ENCODE peak calls at places on chromosomes 7 and 10, in eight cellular contexts. One of them, this sample, is unnamed.

GRCh38 chr7:6636741-6637543 is at the start of gene ZNF316:
- DNase-seq in stimulated activated CD8-positive, alpha-beta memory T cell treated with anti-CD3 and anti-CD28 coated beads, Interleukin-2, amount 100 ng/mL, for 1 hour: peak
- DNase-seq in sciatic nerve: peak
- DNase-seq in MV-4-11: peak
- DNase-seq in DMS153: no peak
- DNase-seq in activated CD4-positive, CD25-positive, alpha-beta regulatory T cell treated with anti-CD3 and anti-CD28 coated beads, Interleukin-2, amount 50 U/mL, for 72 hours: peak
- DNase-seq in T-cell: peak
- DNase-seq in endothelial cell: peak
- DNase-seq in this sample: peak

GRCh38 chr10:112289373-112290053 is 6.3 kb downstream of the TECTB start:
- DNase-seq in stimulated activated CD8-positive, alpha-beta memory T cell treated with anti-CD3 and anti-CD28 coated beads, Interleukin-2, amount 100 ng/mL, for 1 hour: no peak
- DNase-seq in sciatic nerve: no peak
- DNase-seq in MV-4-11: no peak
- DNase-seq in DMS153: no peak
- DNase-seq in activated CD4-positive, CD25-positive, alpha-beta regulatory T cell treated with anti-CD3 and anti-CD28 coated beads, Interleukin-2, amount 50 U/mL, for 72 hours: no peak
- DNase-seq in T-cell: no peak
- DNase-seq in endothelial cell: no peak
- DNase-seq in this sample: no peak

GRCh38 chr7:44213872-44214595 is 13.3 kb downstream of the YKT6 start:
- DNase-seq in stimulated activated CD8-positive, alpha-beta memory T cell treated with anti-CD3 and anti-CD28 coated beads, Interleukin-2, amount 100 ng/mL, for 1 hour: no peak
- DNase-seq in sciatic nerve: peak
- DNase-seq in MV-4-11: peak
- DNase-seq in DMS153: peak
- DNase-seq in activated CD4-positive, CD25-positive, alpha-beta regulatory T cell treated with anti-CD3 and anti-CD28 coated beads, Interleukin-2, amount 50 U/mL, for 72 hours: no peak
- DNase-seq in T-cell: no peak
- DNase-seq in endothelial cell: peak
- DNase-seq in this sample: no peak

GRCh38 chr10:88954458-88955083 is 2.0 kb upstream of the ACTA2 start:
- DNase-seq in stimulated activated CD8-positive, alpha-beta memory T cell treated with anti-CD3 and anti-CD28 coated beads, Interleukin-2, amount 100 ng/mL, for 1 hour: no peak
- DNase-seq in sciatic nerve: no peak
- DNase-seq in MV-4-11: no peak
- DNase-seq in DMS153: no peak
- DNase-seq in activated CD4-positive, CD25-positive, alpha-beta regulatory T cell treated with anti-CD3 and anti-CD28 coated beads, Interleukin-2, amount 50 U/mL, for 72 hours: no peak
- DNase-seq in T-cell: no peak
- DNase-seq in endothelial cell: no peak
- DNase-seq in this sample: no peak

GRCh38 chr7:126483972-126484371 is 768.8 kb downstream of the GRM8 start:
- DNase-seq in stimulated activated CD8-positive, alpha-beta memory T cell treated with anti-CD3 and anti-CD28 coated beads, Interleukin-2, amount 100 ng/mL, for 1 hour: no peak
- DNase-seq in sciatic nerve: no peak
- DNase-seq in MV-4-11: no peak
- DNase-seq in DMS153: peak
- DNase-seq in activated CD4-positive, CD25-positive, alpha-beta regulatory T cell treated with anti-CD3 and anti-CD28 coated beads, Interleukin-2, amount 50 U/mL, for 72 hours: no peak
- DNase-seq in T-cell: no peak
- DNase-seq in endothelial cell: no peak
- DNase-seq in this sample: no peak

GRCh38 chr7:134829381-134829986 is 50.0 kb downstream of the CALD1 start:
- DNase-seq in stimulated activated CD8-positive, alpha-beta memory T cell treated with anti-CD3 and anti-CD28 coated beads, Interleukin-2, amount 100 ng/mL, for 1 hour: no peak
- DNase-seq in sciatic nerve: no peak
- DNase-seq in MV-4-11: no peak
- DNase-seq in DMS153: no peak
- DNase-seq in activated CD4-positive, CD25-positive, alpha-beta regulatory T cell treated with anti-CD3 and anti-CD28 coated beads, Interleukin-2, amount 50 U/mL, for 72 hours: no peak
- DNase-seq in T-cell: no peak
- DNase-seq in endothelial cell: no peak
- DNase-seq in this sample: no peak

GRCh38 chr7:108091461-108091831 is 38.7 kb downstream of the LAMB4 start:
- DNase-seq in stimulated activated CD8-positive, alpha-beta memory T cell treated with anti-CD3 and anti-CD28 coated beads, Interleukin-2, amount 100 ng/mL, for 1 hour: no peak
- DNase-seq in sciatic nerve: no peak
- DNase-seq in MV-4-11: no peak
- DNase-seq in DMS153: no peak
- DNase-seq in activated CD4-positive, CD25-positive, alpha-beta regulatory T cell treated with anti-CD3 and anti-CD28 coated beads, Interleukin-2, amount 50 U/mL, for 72 hours: no peak
- DNase-seq in T-cell: no peak
- DNase-seq in endothelial cell: no peak
- DNase-seq in this sample: no peak

GRCh38 chr10:27240891-27241639 is 468 bp upstream of the ACBD5 start:
- DNase-seq in stimulated activated CD8-positive, alpha-beta memory T cell treated with anti-CD3 and anti-CD28 coated beads, Interleukin-2, amount 100 ng/mL, for 1 hour: no peak
- DNase-seq in sciatic nerve: no peak
- DNase-seq in MV-4-11: peak
- DNase-seq in DMS153: no peak
- DNase-seq in activated CD4-positive, CD25-positive, alpha-beta regulatory T cell treated with anti-CD3 and anti-CD28 coated beads, Interleukin-2, amount 50 U/mL, for 72 hours: peak
- DNase-seq in T-cell: peak
- DNase-seq in endothelial cell: peak
- DNase-seq in this sample: no peak

GRCh38 chr10:30823651-30824050 is 194.1 kb upstream of the LYZL2 start:
- DNase-seq in stimulated activated CD8-positive, alpha-beta memory T cell treated with anti-CD3 and anti-CD28 coated beads, Interleukin-2, amount 100 ng/mL, for 1 hour: no peak
- DNase-seq in sciatic nerve: peak
- DNase-seq in MV-4-11: no peak
- DNase-seq in DMS153: no peak
- DNase-seq in activated CD4-positive, CD25-positive, alpha-beta regulatory T cell treated with anti-CD3 and anti-CD28 coated beads, Interleukin-2, amount 50 U/mL, for 72 hours: no peak
- DNase-seq in T-cell: no peak
- DNase-seq in endothelial cell: no peak
- DNase-seq in this sample: no peak